ENCODE peak calls at places on chromosomes 6 and 20, in six cellular contexts. E is CD8-positive, alpha-beta T cell; R is transverse colon; X is brain microvascular endothelial cell; V is colonic mucosa; M is kidney epithelial cell. G is an unnamed sample.

GRCh38 chr20:3631534-3631933 is 31.7 kb downstream of the GFRA4 start:
- DNase-seq in E (no peak), R (no peak), V (no peak), X (no peak), M (no peak), G (no peak)

GRCh38 chr6:22444335-22444734 is 125.0 kb upstream of the HDGFL1 start:
- DNase-seq in X (no peak), E (no peak), R (no peak), M (no peak), V (no peak), G (no peak)

GRCh38 chr6:147578883-147579282 is 70.4 kb downstream of the SAMD5 start:
- DNase-seq in M (no peak), E (no peak), V (no peak), R (no peak), X (no peak), G (no peak)

GRCh38 chr6:69349776-69350175 is 447.0 kb downstream of the LMBRD1 start:
- DNase-seq in E (no peak), X (no peak), R (no peak), V (no peak), M (no peak), G (no peak)

GRCh38 chr6:133230022-133230421 is 11.1 kb upstream of the EYA4 start:
- DNase-seq in M (no peak), V (no peak), X (no peak), R (no peak), E (no peak), G (no peak)

GRCh38 chr20:44858959-44859358 is 26.5 kb upstream of the YWHAB start:
- DNase-seq in V (peak; percentile 50), M (no peak), R (peak; percentile 59), X (no peak), E (no peak), G (peak; percentile 65)

GRCh38 chr6:114569643-114570042 is 226.8 kb upstream of the HS3ST5 start:
- DNase-seq in R (no peak), X (no peak), M (no peak), V (no peak), E (no peak), G (no peak)

GRCh38 chr20:57395111-57395959 is 4.1 kb downstream of the RBM38 start:
- DNase-seq in X (no peak), M (peak; percentile 38), R (peak; percentile 38), V (no peak), E (no peak), G (no peak)

GRCh38 chr6:50842446-50842845 is 23.8 kb downstream of the TFAP2B start:
- DNase-seq in X (no peak), R (no peak), V (no peak), M (no peak), E (no peak), G (no peak)

GRCh38 chr20:53926428-53927028 is 143.9 kb downstream of the BCAS1 start:
- DNase-seq in V (peak; percentile 40), R (peak; percentile 52), M (peak; percentile 99), E (no peak), X (peak; percentile 91), G (no peak)

GRCh38 chr6:93343476-93343875 is 75.9 kb downstream of the EPHA7 start:
- DNase-seq in X (no peak), M (no peak), R (no peak), V (no peak), E (no peak), G (no peak)

GRCh38 chr6:19772891-19773290 is 64.3 kb upstream of the ID4 start:
- DNase-seq in E (no peak), M (no peak), X (no peak), V (no peak), R (no peak), G (no peak)

GRCh38 chr6:89311853-89312531 is 3.1 kb downstream of the GABRR2 start:
- DNase-seq in V (peak; percentile 56), E (no peak), R (peak; percentile 55), X (peak; percentile 33), M (no peak), G (peak; percentile 48)

GRCh38 chr6:36094786-36095496 is 35.4 kb upstream of the MAPK13 start:
- DNase-seq in V (peak; percentile 91), X (peak; percentile 70), M (no peak), E (peak; percentile 89), R (peak; percentile 91), G (peak; percentile 74)

GRCh38 chr6:144159727-144160126 is 9.4 kb downstream of the STX11 start:
- DNase-seq in E (no peak), X (no peak), V (no peak), R (no peak), M (no peak), G (no peak)

GRCh38 chr6:32554269-32554919 is 24.3 kb upstream of the HLA-DRB5 start:
- DNase-seq in R (no peak), X (no peak), M (no peak), V (no peak), E (no peak), G (no peak)

GRCh38 chr20:45347936-45348809 is at the start of gene SDC4:
- DNase-seq in X (no peak), M (no peak), E (peak; percentile 55), V (peak; percentile 83), R (peak; percentile 78), G (peak; percentile 94)

GRCh38 chr20:21981607-21982344 is 276.3 kb downstream of the PAX1 start:
- DNase-seq in M (no peak), E (no peak), X (peak; percentile 70), R (no peak), V (no peak), G (no peak)

GRCh38 chr20:23870461-23870860 is 9.1 kb downstream of the CST5 start:
- DNase-seq in E (no peak), M (no peak), R (no peak), V (no peak), X (no peak), G (no peak)

GRCh38 chr6:80134065-80134464 is 27.6 kb downstream of the BCKDHB start:
- DNase-seq in R (no peak), X (no peak), M (no peak), V (no peak), E (no peak), G (no peak)

GRCh38 chr6:118544105-118544504 is 4.0 kb upstream of the PLN start:
- DNase-seq in V (no peak), E (no peak), X (no peak), M (no peak), R (no peak), G (no peak)
- H3K4me3 ChIP-seq in V (no peak overlapping the region), E (no peak overlapping the region), X (no peak overlapping the region), M (no peak overlapping the region), R (no peak overlapping the region), G (no peak overlapping the region)

GRCh38 chr6:106094964-106095335 is 8.8 kb downstream of the PRDM1 start:
- DNase-seq in V (no peak), R (no peak), E (no peak), X (no peak), M (no peak), G (no peak)

GRCh38 chr6:106098383-106099234 is 12.5 kb downstream of the PRDM1 start:
- DNase-seq in X (peak; percentile 68), V (peak; percentile 90), M (no peak), E (peak; percentile 70), R (peak; percentile 86), G (peak; percentile 38)

GRCh38 chr6:106100755-106101154 is 14.6 kb downstream of the PRDM1 start:
- DNase-seq in X (no peak), V (no peak), R (no peak), M (no peak), E (no peak), G (no peak)

GRCh38 chr6:106099235-106099537 is 13.1 kb downstream of the PRDM1 start:
- DNase-seq in V (peak; percentile 58), R (peak; percentile 49), X (no peak), M (no peak), E (no peak), G (no peak)

GRCh38 chr6:106097368-106098231 is 11.5 kb downstream of the PRDM1 start:
- DNase-seq in E (peak; percentile 70), X (no peak), V (peak; percentile 51), M (no peak), R (peak; percentile 51), G (no peak)
- H3K4me3 ChIP-seq in E (peak overlapping the region; percentile 49), X (peak overlapping the region; percentile 57), V (peak overlapping the region; percentile 41), M (peak overlapping the region; percentile 18), R (peak overlapping the region; percentile 48), G (no peak overlapping the region)

GRCh38 chr6:82988904-82989303 is 76.7 kb downstream of the UBE3D start:
- DNase-seq in E (no peak), V (no peak), M (no peak), X (peak; percentile 14), R (no peak), G (no peak)
- H3K4me3 ChIP-seq in E (no peak overlapping the region), V (no peak overlapping the region), M (no peak overlapping the region), X (no peak overlapping the region), R (no peak overlapping the region), G (no peak overlapping the region)

GRCh38 chr6:105911106-105911629 is 175.0 kb upstream of the PRDM1 start:
- DNase-seq in V (no peak), X (no peak), E (no peak), R (peak; percentile 13), M (no peak), G (no peak)

GRCh38 chr6:105921781-105922180 is 164.4 kb upstream of the PRDM1 start:
- DNase-seq in X (no peak), R (no peak), E (no peak), M (no peak), V (no peak), G (no peak)

GRCh38 chr6:105920071-105920470 is 166.1 kb upstream of the PRDM1 start:
- DNase-seq in R (no peak), X (no peak), M (peak; percentile 23), E (no peak), V (no peak), G (no peak)

GRCh38 chr6:105917038-105917695 is 169.0 kb upstream of the PRDM1 start:
- DNase-seq in V (no peak), R (no peak), X (no peak), M (no peak), E (no peak), G (no peak)
- H3K4me3 ChIP-seq in V (no peak overlapping the region), R (no peak overlapping the region), X (no peak overlapping the region), M (no peak overlapping the region), E (no peak overlapping the region), G (no peak overlapping the region)

GRCh38 chr6:106671651-106672050 is 42.3 kb downstream of the QRSL1 start:
- DNase-seq in M (no peak), R (no peak), E (no peak), X (no peak), V (no peak), G (no peak)

GRCh38 chr6:106674541-106675229 is 45.3 kb downstream of the QRSL1 start:
- DNase-seq in E (no peak), R (no peak), V (no peak), X (no peak), M (no peak), G (no peak)

GRCh38 chr6:106666290-106667021 is 37.1 kb downstream of the QRSL1 start:
- DNase-seq in R (peak; percentile 20), V (no peak), E (no peak), M (no peak), X (no peak), G (no peak)

GRCh38 chr6:106667022-106667402 is 37.6 kb downstream of the QRSL1 start:
- DNase-seq in X (no peak), R (no peak), V (no peak), M (no peak), E (no peak), G (no peak)

GRCh38 chr6:106670236-106670635 is 40.9 kb downstream of the QRSL1 start:
- DNase-seq in R (no peak), E (no peak), M (no peak), X (no peak), V (no peak), G (no peak)
- H3K4me3 ChIP-seq in R (no peak overlapping the region), E (no peak overlapping the region), M (no peak overlapping the region), X (no peak overlapping the region), V (no peak overlapping the region), G (no peak overlapping the region)